ENCODE peak calls at places on chromosomes 12 and 14, in ten cellular contexts. J is stimulated activated CD8-positive, alpha-beta memory T cell treated with anti-CD3 and anti-CD28 coated beads, Interleukin-15, amount 100 ng/mL, for 24 hours; X is NCI-H345; B is activated T-cell treated with anti-CD3 and anti-CD28 coated beads for 24 hours; N is NCI-H510A treated with DMSO at 0.1 percent for 48 hours; A is RKO; E is head of caudate nucleus; Y is SW 1271; T is HEK293T; O is left ventricle myocardium inferior. M is an unnamed sample.

GRCh38 chr12:54187075-54187474 is 1.7 kb downstream of the SMUG1 start:
- DNase-seq in X (no peak), A (no peak), B (no peak), Y (no peak), N (no peak), T (no peak), E (no peak), J (no peak), O (no peak), M (no peak)

GRCh38 chr14:50828738-50829471 is 2.1 kb downstream of the NIN start:
- DNase-seq in T (no peak), Y (no peak), O (no peak), E (no peak), B (no peak), X (peak; percentile 9), J (no peak), N (peak; percentile 26), A (no peak), M (no peak)

GRCh38 chr12:101174576-101174975 is 35.5 kb downstream of the SLC5A8 start:
- DNase-seq in J (no peak), A (no peak), N (no peak), E (no peak), B (no peak), T (no peak), O (no peak), Y (no peak), X (no peak), M (no peak)

GRCh38 chr14:34742509-34743115 is 28.2 kb upstream of the CFL2 start:
- DNase-seq in E (no peak), A (no peak), O (no peak), J (no peak), Y (no peak), N (no peak), X (no peak), B (no peak), T (no peak), M (no peak)

GRCh38 chr12:495466-495865 is 35.7 kb downstream of the B4GALNT3 start:
- DNase-seq in B (no peak), A (no peak), T (no peak), N (no peak), X (no peak), J (no peak), Y (no peak), O (no peak), E (no peak), M (no peak)

GRCh38 chr12:113515082-113515856 is 43.6 kb upstream of the LHX5 start:
- DNase-seq in N (no peak), J (no peak), X (no peak), O (no peak), Y (no peak), A (no peak), E (no peak), B (no peak), T (no peak), M (no peak)

GRCh38 chr12:11794751-11795150 is 145.3 kb downstream of the ETV6 start:
- DNase-seq in O (no peak), Y (no peak), N (no peak), X (no peak), E (no peak), A (no peak), J (no peak), B (no peak), T (no peak), M (no peak)

GRCh38 chr14:58690801-58691516 is 53.2 kb downstream of the DACT1 start:
- DNase-seq in Y (no peak), B (no peak), A (no peak), T (no peak), X (peak; percentile 90), O (no peak), E (no peak), J (no peak), N (peak; percentile 47), M (no peak)

GRCh38 chr14:81323621-81324400 is 76.3 kb downstream of the STON2 start:
- DNase-seq in B (no peak), J (no peak), O (no peak), Y (no peak), E (no peak), T (peak; percentile 58), X (no peak), A (no peak), N (peak; percentile 46), M (peak; percentile 32)

GRCh38 chr12:41919526-41920305 is 225.0 kb downstream of the GXYLT1 start:
- DNase-seq in E (no peak), A (no peak), T (no peak), N (peak; percentile 85), Y (no peak), J (no peak), B (no peak), X (peak; percentile 37), O (no peak), M (no peak)

GRCh38 chr12:124952801-124953200 is 36.1 kb downstream of the DHX37 start:
- DNase-seq in B (no peak), X (no peak), A (no peak), O (no peak), N (no peak), T (no peak), E (no peak), J (no peak), Y (no peak), M (no peak)

GRCh38 chr12:40837891-40838424 is 145.7 kb downstream of the CNTN1 start:
- DNase-seq in A (no peak), Y (no peak), B (no peak), N (no peak), E (no peak), T (no peak), J (no peak), X (no peak), O (no peak), M (no peak)

GRCh38 chr12:45191239-45191638 is 24.7 kb upstream of the ANO6 start:
- DNase-seq in N (no peak), X (no peak), B (no peak), E (no peak), O (no peak), A (peak; percentile 44), J (no peak), Y (no peak), T (no peak), M (no peak)

GRCh38 chr12:5684989-5685388 is 253.1 kb downstream of the NTF3 start:
- DNase-seq in N (no peak), X (no peak), B (no peak), A (no peak), J (no peak), Y (no peak), O (no peak), T (no peak), E (no peak), M (no peak)

GRCh38 chr14:55057919-55058318 is 6.5 kb downstream of the MAPK1IP1L start:
- DNase-seq in B (no peak), X (no peak), J (no peak), N (no peak), Y (no peak), O (no peak), A (no peak), T (no peak), E (no peak), M (no peak)

GRCh38 chr12:45518516-45519235 is 210.8 kb upstream of the ARID2 start:
- DNase-seq in X (no peak), E (no peak), T (no peak), N (no peak), J (no peak), O (no peak), B (peak; percentile 26), Y (no peak), A (no peak), M (no peak)

GRCh38 chr12:89237763-89238162 is 114.5 kb downstream of the DUSP6 start:
- DNase-seq in A (no peak), N (no peak), E (no peak), Y (no peak), X (no peak), O (no peak), J (no peak), T (no peak), B (no peak), M (no peak)

GRCh38 chr12:59151243-59151642 is 230.9 kb upstream of the LRIG3 start:
- DNase-seq in E (no peak), X (no peak), B (no peak), A (no peak), J (no peak), O (no peak), Y (no peak), T (no peak), N (no peak), M (no peak)

GRCh38 chr12:113039911-113040425 is 16.6 kb upstream of the DTX1 start:
- DNase-seq in J (no peak), E (no peak), Y (no peak), N (no peak), O (no peak), X (no peak), A (peak; percentile 22), B (no peak), T (no peak), M (no peak)

GRCh38 chr14:84871734-84872133 is 658.2 kb upstream of the FLRT2 start:
- DNase-seq in B (no peak), O (no peak), A (no peak), X (no peak), E (no peak), T (no peak), Y (no peak), N (no peak), J (no peak), M (no peak)

GRCh38 chr12:112382866-112383265 is 635 bp upstream of the HECTD4 start:
- DNase-seq in O (no peak), A (no peak), B (no peak), X (no peak), Y (no peak), E (no peak), J (no peak), N (no peak), T (no peak), M (no peak)

GRCh38 chr12:115351513-115352077 is 667.6 kb upstream of the TBX3 start:
- DNase-seq in Y (no peak), E (no peak), B (no peak), T (no peak), A (no peak), N (no peak), O (no peak), J (no peak), X (no peak), M (no peak)

GRCh38 chr12:68450947-68451260 is 118.7 kb upstream of the MDM1 start:
- DNase-seq in O (no peak), T (no peak), B (peak; percentile 10), E (no peak), Y (no peak), J (no peak), A (no peak), X (no peak), N (no peak), M (no peak)

GRCh38 chr12:57549909-57550627 is at the start of gene KIF5A:
- DNase-seq in J (peak; percentile 30), B (peak; percentile 43), X (peak; percentile 72), A (no peak), O (no peak), N (peak; percentile 56), Y (no peak), E (peak; percentile 87), T (peak; percentile 83), M (peak; percentile 90)

GRCh38 chr12:40551466-40551865 is 140.8 kb upstream of the CNTN1 start:
- DNase-seq in T (no peak), B (no peak), N (no peak), X (no peak), J (no peak), E (no peak), O (no peak), Y (no peak), A (no peak), M (no peak)

GRCh38 chr12:10607885-10608458 is 5.4 kb downstream of the MAGOHB start:
- DNase-seq in T (peak; percentile 20), Y (no peak), O (no peak), B (no peak), E (no peak), J (no peak), N (no peak), X (no peak), A (peak; percentile 48), M (no peak)

GRCh38 chr14:57390806-57391562 is 598 bp downstream of the NAA30 start:
- DNase-seq in E (peak; percentile 54), X (no peak), N (no peak), J (no peak), A (peak; percentile 36), T (peak; percentile 40), B (peak; percentile 14), O (peak; percentile 25), Y (no peak), M (peak; percentile 61)

GRCh38 chr14:48955857-48956256 is 630.3 kb downstream of the RPS29 start:
- DNase-seq in N (no peak), A (no peak), J (no peak), Y (no peak), E (no peak), T (no peak), B (no peak), O (no peak), X (no peak), M (no peak)